ENCODE peak calls at places on chromosomes 12 and 14, in six cellular contexts. R is KG1; Q is NCI-H524; O is CD8-positive, alpha-beta memory T cell; V is choroid plexus epithelial cell; I is endothelial cell. A is an unnamed sample.

GRCh38 chr12:95848575-95849388 is 10.0 kb upstream of the SNRPF start:
- DNase-seq in R (peak; percentile 37), Q (no peak), O (no peak), V (peak; percentile 63), I (peak; percentile 16), A (no peak)

GRCh38 chr14:91395998-91396660 is 21.5 kb downstream of the CCDC88C start:
- DNase-seq in R (no peak), Q (no peak), O (no peak), V (no peak), I (no peak), A (no peak)

GRCh38 chr12:67630373-67631088 is 18.0 kb upstream of the DYRK2 start:
- DNase-seq in R (peak; percentile 76), Q (no peak), O (peak; percentile 82), V (peak; percentile 52), I (peak; percentile 42), A (peak; percentile 47)

GRCh38 chr12:49626169-49626835 is 2.9 kb downstream of the PRPF40B start:
- DNase-seq in R (no peak), Q (no peak), O (no peak), V (peak; percentile 49), I (no peak), A (no peak)

GRCh38 chr12:113149361-113150150 is at the start of gene CFAP73:
- DNase-seq in R (no peak), Q (peak; percentile 61), O (no peak), V (peak; percentile 94), I (peak; percentile 79), A (no peak)

GRCh38 chr12:109544955-109545531 is 28.3 kb downstream of the MMAB start:
- DNase-seq in R (no peak), Q (peak; percentile 29), O (peak; percentile 7), V (no peak), I (no peak), A (peak; percentile 32)

GRCh38 chr12:100413006-100413405 is 56.1 kb downstream of the SLC17A8 start:
- DNase-seq in R (no peak), Q (no peak), O (no peak), V (no peak), I (no peak), A (no peak)

GRCh38 chr12:48907243-48907642 is 18.0 kb downstream of the FKBP11 start:
- DNase-seq in R (no peak), Q (no peak), O (no peak), V (no peak), I (no peak), A (no peak)

GRCh38 chr12:31220633-31221565 is 105.1 kb downstream of the SINHCAF start:
- DNase-seq in R (no peak), Q (no peak), O (no peak), V (peak; percentile 50), I (no peak), A (no peak)

GRCh38 chr12:62660763-62661162 is 194.1 kb downstream of the MON2 start:
- DNase-seq in R (no peak), Q (no peak), O (no peak), V (peak; percentile 86), I (no peak), A (no peak)

GRCh38 chr12:1500095-1500801 is 94.1 kb downstream of the FBXL14 start:
- DNase-seq in R (no peak), Q (peak; percentile 24), O (no peak), V (peak; percentile 62), I (no peak), A (no peak)

GRCh38 chr14:24441904-24442239 is 704 bp downstream of the SDR39U1 start:
- DNase-seq in R (no peak), Q (peak; percentile 61), O (no peak), V (no peak), I (no peak), A (no peak)

GRCh38 chr14:96745500-96746051 is 51.6 kb upstream of the VRK1 start:
- DNase-seq in R (no peak), Q (no peak), O (no peak), V (no peak), I (no peak), A (no peak)

GRCh38 chr14:56555921-56556570 is 23.6 kb upstream of the TMEM260 start:
- DNase-seq in R (no peak), Q (peak; percentile 60), O (no peak), V (peak; percentile 78), I (no peak), A (no peak)

GRCh38 chr12:116066381-116067230 is 210.9 kb downstream of the MED13L start:
- DNase-seq in R (no peak), Q (no peak), O (peak; percentile 13), V (peak; percentile 71), I (peak; percentile 57), A (no peak)

GRCh38 chr14:74697543-74697942 is 15.3 kb downstream of the AREL1 start:
- DNase-seq in R (no peak), Q (no peak), O (no peak), V (peak; percentile 41), I (no peak), A (no peak)

GRCh38 chr14:96653597-96653996 is 143.6 kb upstream of the VRK1 start:
- DNase-seq in R (no peak), Q (no peak), O (no peak), V (no peak), I (no peak), A (no peak)

GRCh38 chr12:6230321-6231110 is 30.3 kb downstream of the CD9 start:
- DNase-seq in R (no peak), Q (no peak), O (peak; percentile 71), V (peak; percentile 23), I (no peak), A (peak; percentile 16)

GRCh38 chr14:89443002-89443660 is 26.1 kb upstream of the FOXN3 start:
- DNase-seq in R (no peak), Q (no peak), O (no peak), V (peak; percentile 67), I (no peak), A (no peak)

GRCh38 chr14:99751539-99752485 is 41.4 kb upstream of the EML1 start:
- DNase-seq in R (no peak), Q (no peak), O (no peak), V (no peak), I (no peak), A (no peak)

GRCh38 chr14:103408491-103409155 is 23.4 kb downstream of the MARK3 start:
- DNase-seq in R (no peak), Q (no peak), O (no peak), V (peak; percentile 71), I (no peak), A (no peak)

GRCh38 chr14:66001356-66001755 is 484.8 kb upstream of the CCDC196 start:
- DNase-seq in R (no peak), Q (no peak), O (no peak), V (no peak), I (no peak), A (no peak)

GRCh38 chr12:44748950-44749468 is 127.1 kb downstream of the NELL2 start:
- DNase-seq in R (no peak), Q (peak; percentile 22), O (no peak), V (no peak), I (no peak), A (no peak)

GRCh38 chr14:104743461-104744380 is 9.2 kb upstream of the SIVA1 start:
- DNase-seq in R (no peak), Q (no peak), O (no peak), V (no peak), I (no peak), A (no peak)

GRCh38 chr14:23104591-23105347 is at the start of gene CIROP:
- DNase-seq in R (no peak), Q (no peak), O (no peak), V (peak; percentile 33), I (no peak), A (no peak)

GRCh38 chr12:123873795-123874194 is 98.8 kb downstream of the CCDC92 start:
- DNase-seq in R (no peak), Q (no peak), O (no peak), V (no peak), I (no peak), A (no peak)

GRCh38 chr14:103840016-103840415 is 7.4 kb downstream of the PPP1R13B start:
- DNase-seq in R (no peak), Q (no peak), O (no peak), V (no peak), I (no peak), A (no peak)